ENCODE peak calls at places on chromosome 5, in four cellular contexts. X is tibial artery, W is breast epithelium, R is left ventricle myocardium inferior. Y is an unnamed sample.

GRCh38 chr5:68464424-68464823 is 248.9 kb downstream of the PIK3R1 start:
- DNase-seq in X (no peak), W (no peak), R (no peak), Y (no peak)

GRCh38 chr5:178113141-178113787 is at the start of gene N4BP3:
- DNase-seq in X (no peak), W (peak; percentile 52), R (no peak), Y (no peak)

GRCh38 chr5:1564182-1564748 is 40.5 kb upstream of the LPCAT1 start:
- DNase-seq in X (peak; percentile 80), W (no peak), R (peak; percentile 35), Y (no peak)

GRCh38 chr5:126020770-126021169 is 402.4 kb upstream of the GRAMD2B start:
- DNase-seq in X (no peak), W (no peak), R (no peak), Y (no peak)

GRCh38 chr5:80507663-80508062 is 19.8 kb downstream of the FAM151B start:
- DNase-seq in X (no peak), W (no peak), R (no peak), Y (no peak)

GRCh38 chr5:16935271-16936149 is 578 bp downstream of the MYO10 start:
- DNase-seq in X (peak; percentile 74), W (peak; percentile 58), R (no peak), Y (peak; percentile 4)

GRCh38 chr5:73490088-73490487 is 8.2 kb upstream of the BTF3 start:
- DNase-seq in X (no peak), W (no peak), R (no peak), Y (no peak)

GRCh38 chr5:146005264-146005663 is 68.9 kb downstream of the SH3RF2 start:
- DNase-seq in X (no peak), W (no peak), R (no peak), Y (no peak)

GRCh38 chr5:132027027-132027426 is 15.6 kb upstream of the ACSL6 start:
- DNase-seq in X (no peak), W (no peak), R (no peak), Y (no peak)

GRCh38 chr5:56651893-56652292 is 163.5 kb upstream of the MAP3K1 start:
- DNase-seq in X (no peak), W (no peak), R (no peak), Y (no peak)

GRCh38 chr5:76582252-76583162 is 40.7 kb downstream of the F2RL2 start:
- DNase-seq in X (no peak), W (no peak), R (no peak), Y (no peak)

GRCh38 chr5:136036991-136037705 is 8.4 kb downstream of the TGFBI start:
- DNase-seq in X (peak; percentile 88), W (peak; percentile 57), R (no peak), Y (no peak)

GRCh38 chr5:96123418-96123817 is 161.8 kb upstream of the ELL2 start:
- DNase-seq in X (no peak), W (no peak), R (no peak), Y (no peak)

GRCh38 chr5:132391247-132391646 is 21.7 kb downstream of the SLC22A5 start:
- DNase-seq in X (no peak), W (no peak), R (no peak), Y (no peak)

GRCh38 chr5:143217804-143218160 is 185.7 kb downstream of the NR3C1 start:
- DNase-seq in X (no peak), W (no peak), R (no peak), Y (no peak)

GRCh38 chr5:74326571-74327338 is 313.8 kb downstream of the ENC1 start:
- DNase-seq in X (no peak), W (no peak), R (no peak), Y (no peak)

GRCh38 chr5:16147179-16147900 is 32.3 kb downstream of the MARCHF11 start:
- DNase-seq in X (no peak), W (no peak), R (no peak), Y (no peak)

GRCh38 chr5:103357636-103358035 is 99.1 kb downstream of the MACIR start:
- DNase-seq in X (no peak), W (no peak), R (no peak), Y (no peak)

GRCh38 chr5:82312373-82312856 is 34.3 kb upstream of the RPS23 start:
- DNase-seq in X (peak; percentile 87), W (no peak), R (peak; percentile 59), Y (no peak)

GRCh38 chr5:142551242-142552067 is 134.4 kb downstream of the FGF1 start:
- DNase-seq in X (no peak), W (no peak), R (no peak), Y (no peak)

GRCh38 chr5:96297867-96298266 is 135.2 kb downstream of the PCSK1 start:
- DNase-seq in X (no peak), W (no peak), R (no peak), Y (no peak)

GRCh38 chr5:109922396-109922995 is 232.8 kb downstream of the MAN2A1 start:
- DNase-seq in X (no peak), W (no peak), R (no peak), Y (no peak)

GRCh38 chr5:132464155-132464939 is 26.2 kb downstream of the IRF1 start:
- DNase-seq in X (peak; percentile 52), W (no peak), R (no peak), Y (no peak)

GRCh38 chr5:172678902-172679301 is 37.8 kb downstream of the NEURL1B start:
- DNase-seq in X (peak; percentile 92), W (peak; percentile 21), R (peak; percentile 86), Y (no peak)

GRCh38 chr5:31800351-31800750 is 161.4 kb downstream of the PDZD2 start:
- DNase-seq in X (no peak), W (no peak), R (no peak), Y (no peak)

GRCh38 chr5:80816590-80816989 is 143.6 kb upstream of the RASGRF2 start:
- DNase-seq in X (no peak), W (no peak), R (no peak), Y (no peak)

GRCh38 chr5:39100851-39101396 is 26.7 kb upstream of the RICTOR start:
- DNase-seq in X (no peak), W (peak; percentile 21), R (no peak), Y (no peak)

GRCh38 chr5:81181576-81182316 is 51.4 kb upstream of the CKMT2 start:
- DNase-seq in X (no peak), W (no peak), R (no peak), Y (no peak)

GRCh38 chr5:80508844-80509243 is 20.9 kb downstream of the FAM151B start:
- DNase-seq in X (no peak), W (no peak), R (no peak), Y (no peak)

GRCh38 chr5:89060768-89061167 is 177.8 kb upstream of the MEF2C start:
- DNase-seq in X (no peak), W (no peak), R (no peak), Y (no peak)

GRCh38 chr5:59319286-59319685 is 574.2 kb downstream of the PDE4D start:
- DNase-seq in X (no peak), W (no peak), R (no peak), Y (no peak)

GRCh38 chr5:59320420-59320819 is 573.1 kb downstream of the PDE4D start:
- DNase-seq in X (no peak), W (no peak), R (no peak), Y (no peak)

GRCh38 chr5:59321631-59322030 is 571.9 kb downstream of the PDE4D start:
- DNase-seq in X (no peak), W (no peak), R (no peak), Y (no peak)

GRCh38 chr5:59322887-59323286 is 570.6 kb downstream of the PDE4D start:
- DNase-seq in X (no peak), W (no peak), R (no peak), Y (no peak)

DNA sequence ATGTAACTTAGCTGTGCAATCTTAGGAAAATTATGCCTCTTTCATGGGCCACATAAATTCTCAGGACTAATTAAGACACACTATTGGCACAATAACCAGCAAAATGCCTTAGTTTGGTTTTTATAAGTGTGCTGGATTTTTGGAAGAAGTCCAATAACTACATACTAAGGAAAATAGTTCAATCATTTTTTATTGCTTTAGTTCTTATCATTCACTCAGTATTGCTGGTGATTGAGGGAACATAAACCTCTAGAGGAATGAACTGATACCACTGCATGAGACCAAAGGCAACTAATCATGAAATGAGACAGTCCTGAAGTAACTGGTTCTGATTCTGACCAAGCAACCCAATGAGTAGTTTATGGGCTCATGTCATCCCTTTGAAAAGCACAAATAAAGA is 571.5 kb downstream of the PDE4D start:
- DNase-seq in X (no peak), W (no peak), R (no peak), Y (no peak)
- H3K4me3 ChIP-seq in X (no peak overlapping the region), W (no peak overlapping the region), R (no peak overlapping the region), Y (no peak overlapping the region)

GRCh38 chr5:151413800-151414199 is 33.6 kb upstream of the SLC36A1 start:
- DNase-seq in X (no peak), W (no peak), R (no peak), Y (no peak)
- H3K36me3 ChIP-seq in X (no peaks in the 10 kb centered on the region), W (no peaks in the 10 kb centered on the region), R (no peaks in the 10 kb centered on the region), Y (no peaks in the 10 kb centered on the region)

GRCh38 chr5:115770466-115770865 is 46.0 kb downstream of the CDO1 start:
- DNase-seq in X (no peak), W (no peak), R (no peak), Y (no peak)
- TF ChIP-seq CTCF in X (no peak), W (no peak), R (no peak), Y (no peak)

GRCh38 chr5:158669275-158669674 is 430.4 kb downstream of the EBF1 start:
- DNase-seq in X (no peak), W (no peak), R (no peak), Y (no peak)

DNA sequence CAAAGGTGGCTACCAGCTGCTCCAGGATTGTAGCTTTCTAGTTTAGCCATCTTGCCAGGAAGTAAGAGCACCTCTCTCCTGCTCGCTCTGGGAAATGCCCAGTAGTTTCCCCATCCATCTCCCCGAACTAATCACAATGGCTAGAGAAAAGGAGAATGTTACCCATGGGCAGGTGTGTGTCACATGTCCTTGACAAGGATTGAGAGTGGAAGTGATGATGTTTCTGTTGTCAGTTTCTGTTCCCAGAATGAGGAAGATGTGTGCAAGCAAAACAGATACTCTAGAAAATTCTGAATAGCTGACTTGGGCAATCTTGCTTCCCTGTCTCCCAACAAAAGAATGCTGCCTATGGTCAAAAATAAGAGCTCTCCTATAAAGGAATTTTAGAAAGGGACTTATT is 429.5 kb downstream of the EBF1 start:
- DNase-seq in X (no peak), W (no peak), R (no peak), Y (no peak)
- H3K4me3 ChIP-seq in X (no peak overlapping the region), W (no peak overlapping the region), R (no peak overlapping the region), Y (no peak overlapping the region)